ENCODE peak calls at places on chromosomes 7 and 10, in seven cellular contexts. B is DMS79 treated with DMSO at 0.1 percent for 48 hours, U is iris pigment epithelial cell, O is left ventricle myocardium superior, W is NCI-H2107, K is T-cell, N is A549. H is an unnamed sample.

GRCh38 chr10:123134058-123134914 is 1.5 kb upstream of the HMX3 start:
- DNase-seq in B (no peak), U (no peak), O (no peak), W (no peak), K (no peak), N (no peak), H (no peak)

GRCh38 chr10:4371691-4372295 is 454.2 kb upstream of the AKR1E2 start:
- DNase-seq in B (no peak), U (peak), O (no peak), W (no peak), K (no peak), N (no peak), H (no peak)

GRCh38 chr7:4641091-4641666 is 40.9 kb upstream of the FOXK1 start:
- DNase-seq in B (peak), U (no peak), O (no peak), W (no peak), K (no peak), N (no peak), H (no peak)

GRCh38 chr7:5396542-5396941 is 27.1 kb downstream of the TNRC18 start:
- DNase-seq in B (no peak), U (no peak), O (no peak), W (no peak), K (peak), N (peak), H (no peak)

GRCh38 chr7:96219382-96220130 is 102.3 kb downstream of the SLC25A13 start:
- DNase-seq in B (no peak), U (peak), O (no peak), W (no peak), K (no peak), N (no peak), H (no peak)

GRCh38 chr7:139776486-139777303 is 1.1 kb downstream of the HIPK2 start:
- DNase-seq in B (peak), U (peak), O (no peak), W (no peak), K (peak), N (peak), H (no peak)

GRCh38 chr10:19620867-19621266 is 195.4 kb upstream of the PLXDC2 start:
- DNase-seq in B (no peak), U (peak), O (no peak), W (no peak), K (no peak), N (no peak), H (no peak)

GRCh38 chr10:62814901-62815372 is 1.2 kb downstream of the EGR2 start:
- DNase-seq in B (no peak), U (no peak), O (peak), W (no peak), K (no peak), N (no peak), H (peak)

H was measured in psoas muscle.